ENCODE peak calls at places on chromosomes 12 and 14, in nine cellular contexts. O is brain microvascular endothelial cell; F is NK-92 treated with Interleukin-12 subunit alpha and Interleukin-12 subunit beta, amount 100 ng/mL, for 24 hours; J is stimulated activated CD4-positive, alpha-beta T cell treated with anti-CD3 and anti-CD28 coated beads, Interleukin-1b, Interleukin-23, amount 100 ng/mL, for 24 hours; V is ACHN; U is choroid plexus epithelial cell; C is cerebellum; X is T-helper 1 cell; N is cardiac muscle cell. R is an unnamed sample.

GRCh38 chr12:12474931-12475485 is 87.7 kb downstream of the DUSP16 start:
- DNase-seq in O (peak), F (peak), J (no peak), V (no peak), U (peak), C (no peak), X (peak), N (no peak), R (no peak)

GRCh38 chr12:95204141-95204866 is 13.0 kb downstream of the FGD6 start:
- DNase-seq in O (peak), F (no peak), J (no peak), V (peak), U (peak), C (no peak), X (no peak), N (peak), R (no peak)

GRCh38 chr12:80257920-80258319 is 158.6 kb downstream of the OTOGL start:
- DNase-seq in O (no peak), F (no peak), J (no peak), V (no peak), U (no peak), C (no peak), X (no peak), N (no peak), R (no peak)

GRCh38 chr14:99034711-99035171 is 237.3 kb downstream of the BCL11B start:
- DNase-seq in O (no peak), F (no peak), J (no peak), V (no peak), U (no peak), C (no peak), X (no peak), N (no peak), R (no peak)

GRCh38 chr12:117255386-117255785 is 65.1 kb upstream of the FBXO21 start:
- DNase-seq in O (no peak), F (no peak), J (no peak), V (no peak), U (no peak), C (no peak), X (no peak), N (no peak), R (no peak)

GRCh38 chr12:57000393-57000792 is 6.0 kb downstream of the ZBTB39 start:
- DNase-seq in O (no peak), F (no peak), J (no peak), V (peak), U (no peak), C (no peak), X (no peak), N (no peak), R (no peak)

GRCh38 chr12:93612719-93613228 is 40.3 kb downstream of the SOCS2 start:
- DNase-seq in O (no peak), F (no peak), J (no peak), V (no peak), U (no peak), C (no peak), X (no peak), N (no peak), R (no peak)

GRCh38 chr12:54977155-54977554 is 7.4 kb downstream of the TESPA1 start:
- DNase-seq in O (peak), F (no peak), J (no peak), V (peak), U (peak), C (no peak), X (no peak), N (no peak), R (no peak)

GRCh38 chr14:104369208-104369607 is 210.4 kb upstream of the C14orf180 start:
- DNase-seq in O (no peak), F (no peak), J (no peak), V (no peak), U (no peak), C (no peak), X (no peak), N (no peak), R (no peak)

R was measured in NCI-H446.